ENCODE peak calls at places on chromosomes 6 and 20, in seven cellular contexts. One of them, this sample, is unnamed.

GRCh38 chr6:3500262-3501001 is 43.6 kb upstream of the SLC22A23 start:
- DNase-seq in GM03348: peak; percentile 65
- DNase-seq in stimulated activated CD8-positive, alpha-beta memory T cell treated with anti-CD3 and anti-CD28 coated beads, Interleukin-2, amount 100 ng/mL, for 1 hour: no peak
- DNase-seq in NB4: no peak
- DNase-seq in tibial artery: no peak
- DNase-seq in stimulated activated CD4-positive, alpha-beta T cell treated with anti-CD3 and anti-CD28 coated beads, Interleukin-4, amount 100 ng/mL, for 48 hours: no peak
- DNase-seq in activated T-cell treated with anti-CD3 and anti-CD28 coated beads for 1 hour: no peak
- DNase-seq in this sample: peak; percentile 34

GRCh38 chr20:650954-651353 is 2.0 kb downstream of the SRXN1 start:
- DNase-seq in GM03348: no peak
- DNase-seq in stimulated activated CD8-positive, alpha-beta memory T cell treated with anti-CD3 and anti-CD28 coated beads, Interleukin-2, amount 100 ng/mL, for 1 hour: no peak
- DNase-seq in NB4: peak; percentile 33
- DNase-seq in tibial artery: no peak
- DNase-seq in stimulated activated CD4-positive, alpha-beta T cell treated with anti-CD3 and anti-CD28 coated beads, Interleukin-4, amount 100 ng/mL, for 48 hours: no peak
- DNase-seq in activated T-cell treated with anti-CD3 and anti-CD28 coated beads for 1 hour: no peak
- DNase-seq in this sample: no peak

GRCh38 chr6:169899481-169900145 is 148.2 kb downstream of the ERMARD start:
- DNase-seq in GM03348: no peak
- DNase-seq in stimulated activated CD8-positive, alpha-beta memory T cell treated with anti-CD3 and anti-CD28 coated beads, Interleukin-2, amount 100 ng/mL, for 1 hour: no peak
- DNase-seq in NB4: no peak
- DNase-seq in tibial artery: no peak
- DNase-seq in stimulated activated CD4-positive, alpha-beta T cell treated with anti-CD3 and anti-CD28 coated beads, Interleukin-4, amount 100 ng/mL, for 48 hours: no peak
- DNase-seq in activated T-cell treated with anti-CD3 and anti-CD28 coated beads for 1 hour: no peak
- DNase-seq in this sample: no peak

GRCh38 chr6:71460933-71461332 is 172.3 kb downstream of the OGFRL1 start:
- DNase-seq in GM03348: peak; percentile 27
- DNase-seq in stimulated activated CD8-positive, alpha-beta memory T cell treated with anti-CD3 and anti-CD28 coated beads, Interleukin-2, amount 100 ng/mL, for 1 hour: no peak
- DNase-seq in NB4: no peak
- DNase-seq in tibial artery: no peak
- DNase-seq in stimulated activated CD4-positive, alpha-beta T cell treated with anti-CD3 and anti-CD28 coated beads, Interleukin-4, amount 100 ng/mL, for 48 hours: no peak
- DNase-seq in activated T-cell treated with anti-CD3 and anti-CD28 coated beads for 1 hour: no peak
- DNase-seq in this sample: no peak

GRCh38 chr20:297098-297924 is at the start of gene ZCCHC3:
- DNase-seq in GM03348: peak; percentile 92
- DNase-seq in stimulated activated CD8-positive, alpha-beta memory T cell treated with anti-CD3 and anti-CD28 coated beads, Interleukin-2, amount 100 ng/mL, for 1 hour: peak; percentile 66
- DNase-seq in NB4: peak; percentile 98
- DNase-seq in tibial artery: peak; percentile 83
- DNase-seq in stimulated activated CD4-positive, alpha-beta T cell treated with anti-CD3 and anti-CD28 coated beads, Interleukin-4, amount 100 ng/mL, for 48 hours: peak; percentile 76
- DNase-seq in activated T-cell treated with anti-CD3 and anti-CD28 coated beads for 1 hour: peak; percentile 73
- DNase-seq in this sample: peak; percentile 98

GRCh38 chr6:71665931-71666330 is 220.4 kb upstream of the RIMS1 start:
- DNase-seq in GM03348: no peak
- DNase-seq in stimulated activated CD8-positive, alpha-beta memory T cell treated with anti-CD3 and anti-CD28 coated beads, Interleukin-2, amount 100 ng/mL, for 1 hour: no peak
- DNase-seq in NB4: no peak
- DNase-seq in tibial artery: no peak
- DNase-seq in stimulated activated CD4-positive, alpha-beta T cell treated with anti-CD3 and anti-CD28 coated beads, Interleukin-4, amount 100 ng/mL, for 48 hours: no peak
- DNase-seq in activated T-cell treated with anti-CD3 and anti-CD28 coated beads for 1 hour: no peak
- DNase-seq in this sample: no peak

GRCh38 chr6:69907981-69908498 is 41.7 kb downstream of the COL19A1 start:
- DNase-seq in GM03348: no peak
- DNase-seq in stimulated activated CD8-positive, alpha-beta memory T cell treated with anti-CD3 and anti-CD28 coated beads, Interleukin-2, amount 100 ng/mL, for 1 hour: no peak
- DNase-seq in NB4: no peak
- DNase-seq in tibial artery: no peak
- DNase-seq in stimulated activated CD4-positive, alpha-beta T cell treated with anti-CD3 and anti-CD28 coated beads, Interleukin-4, amount 100 ng/mL, for 48 hours: no peak
- DNase-seq in activated T-cell treated with anti-CD3 and anti-CD28 coated beads for 1 hour: no peak
- DNase-seq in this sample: no peak

GRCh38 chr20:3720626-3721025 is 8.2 kb upstream of the SIGLEC1 start:
- DNase-seq in GM03348: no peak
- DNase-seq in stimulated activated CD8-positive, alpha-beta memory T cell treated with anti-CD3 and anti-CD28 coated beads, Interleukin-2, amount 100 ng/mL, for 1 hour: no peak
- DNase-seq in NB4: no peak
- DNase-seq in tibial artery: no peak
- DNase-seq in stimulated activated CD4-positive, alpha-beta T cell treated with anti-CD3 and anti-CD28 coated beads, Interleukin-4, amount 100 ng/mL, for 48 hours: no peak
- DNase-seq in activated T-cell treated with anti-CD3 and anti-CD28 coated beads for 1 hour: no peak
- DNase-seq in this sample: no peak

GRCh38 chr6:168418631-168419250 is 22.2 kb upstream of the SMOC2 start:
- DNase-seq in GM03348: no peak
- DNase-seq in stimulated activated CD8-positive, alpha-beta memory T cell treated with anti-CD3 and anti-CD28 coated beads, Interleukin-2, amount 100 ng/mL, for 1 hour: no peak
- DNase-seq in NB4: no peak
- DNase-seq in tibial artery: no peak
- DNase-seq in stimulated activated CD4-positive, alpha-beta T cell treated with anti-CD3 and anti-CD28 coated beads, Interleukin-4, amount 100 ng/mL, for 48 hours: no peak
- DNase-seq in activated T-cell treated with anti-CD3 and anti-CD28 coated beads for 1 hour: no peak
- DNase-seq in this sample: no peak

GRCh38 chr6:110875548-110876169 is 1.1 kb downstream of the AMD1 start:
- DNase-seq in GM03348: peak; percentile 47
- DNase-seq in stimulated activated CD8-positive, alpha-beta memory T cell treated with anti-CD3 and anti-CD28 coated beads, Interleukin-2, amount 100 ng/mL, for 1 hour: peak; percentile 44
- DNase-seq in NB4: peak; percentile 76
- DNase-seq in tibial artery: peak; percentile 45
- DNase-seq in stimulated activated CD4-positive, alpha-beta T cell treated with anti-CD3 and anti-CD28 coated beads, Interleukin-4, amount 100 ng/mL, for 48 hours: peak; percentile 41
- DNase-seq in activated T-cell treated with anti-CD3 and anti-CD28 coated beads for 1 hour: peak; percentile 54
- DNase-seq in this sample: peak; percentile 45

GRCh38 chr6:127748290-127748689 is 152.6 kb downstream of the THEMIS start:
- DNase-seq in GM03348: no peak
- DNase-seq in stimulated activated CD8-positive, alpha-beta memory T cell treated with anti-CD3 and anti-CD28 coated beads, Interleukin-2, amount 100 ng/mL, for 1 hour: no peak
- DNase-seq in NB4: no peak
- DNase-seq in tibial artery: no peak
- DNase-seq in stimulated activated CD4-positive, alpha-beta T cell treated with anti-CD3 and anti-CD28 coated beads, Interleukin-4, amount 100 ng/mL, for 48 hours: no peak
- DNase-seq in activated T-cell treated with anti-CD3 and anti-CD28 coated beads for 1 hour: no peak
- DNase-seq in this sample: no peak

GRCh38 chr6:51901766-51902165 is 185.6 kb downstream of the PKHD1 start:
- DNase-seq in GM03348: no peak
- DNase-seq in stimulated activated CD8-positive, alpha-beta memory T cell treated with anti-CD3 and anti-CD28 coated beads, Interleukin-2, amount 100 ng/mL, for 1 hour: no peak
- DNase-seq in NB4: no peak
- DNase-seq in tibial artery: no peak
- DNase-seq in stimulated activated CD4-positive, alpha-beta T cell treated with anti-CD3 and anti-CD28 coated beads, Interleukin-4, amount 100 ng/mL, for 48 hours: no peak
- DNase-seq in activated T-cell treated with anti-CD3 and anti-CD28 coated beads for 1 hour: no peak
- DNase-seq in this sample: no peak

GRCh38 chr6:6546318-6547110 is 42.0 kb upstream of the LY86 start:
- DNase-seq in GM03348: no peak
- DNase-seq in stimulated activated CD8-positive, alpha-beta memory T cell treated with anti-CD3 and anti-CD28 coated beads, Interleukin-2, amount 100 ng/mL, for 1 hour: no peak
- DNase-seq in NB4: peak; percentile 74
- DNase-seq in tibial artery: peak; percentile 36
- DNase-seq in stimulated activated CD4-positive, alpha-beta T cell treated with anti-CD3 and anti-CD28 coated beads, Interleukin-4, amount 100 ng/mL, for 48 hours: peak; percentile 10
- DNase-seq in activated T-cell treated with anti-CD3 and anti-CD28 coated beads for 1 hour: peak; percentile 5
- DNase-seq in this sample: no peak

GRCh38 chr20:52305843-52306242 is 114.3 kb upstream of the ZFP64 start:
- DNase-seq in GM03348: no peak
- DNase-seq in stimulated activated CD8-positive, alpha-beta memory T cell treated with anti-CD3 and anti-CD28 coated beads, Interleukin-2, amount 100 ng/mL, for 1 hour: no peak
- DNase-seq in NB4: no peak
- DNase-seq in tibial artery: no peak
- DNase-seq in stimulated activated CD4-positive, alpha-beta T cell treated with anti-CD3 and anti-CD28 coated beads, Interleukin-4, amount 100 ng/mL, for 48 hours: no peak
- DNase-seq in activated T-cell treated with anti-CD3 and anti-CD28 coated beads for 1 hour: no peak
- DNase-seq in this sample: no peak

GRCh38 chr20:33010133-33010504 is 2.6 kb downstream of the BPIFB2 start:
- DNase-seq in GM03348: no peak
- DNase-seq in stimulated activated CD8-positive, alpha-beta memory T cell treated with anti-CD3 and anti-CD28 coated beads, Interleukin-2, amount 100 ng/mL, for 1 hour: no peak
- DNase-seq in NB4: no peak
- DNase-seq in tibial artery: no peak
- DNase-seq in stimulated activated CD4-positive, alpha-beta T cell treated with anti-CD3 and anti-CD28 coated beads, Interleukin-4, amount 100 ng/mL, for 48 hours: no peak
- DNase-seq in activated T-cell treated with anti-CD3 and anti-CD28 coated beads for 1 hour: no peak
- DNase-seq in this sample: no peak

GRCh38 chr20:57648878-57649616 is 28.8 kb upstream of the ZBP1 start:
- DNase-seq in GM03348: peak; percentile 2
- DNase-seq in stimulated activated CD8-positive, alpha-beta memory T cell treated with anti-CD3 and anti-CD28 coated beads, Interleukin-2, amount 100 ng/mL, for 1 hour: no peak
- DNase-seq in NB4: no peak
- DNase-seq in tibial artery: no peak
- DNase-seq in stimulated activated CD4-positive, alpha-beta T cell treated with anti-CD3 and anti-CD28 coated beads, Interleukin-4, amount 100 ng/mL, for 48 hours: no peak
- DNase-seq in activated T-cell treated with anti-CD3 and anti-CD28 coated beads for 1 hour: no peak
- DNase-seq in this sample: no peak

GRCh38 chr20:56574531-56575142 is 41.6 kb downstream of the FAM209B start:
- DNase-seq in GM03348: no peak
- DNase-seq in stimulated activated CD8-positive, alpha-beta memory T cell treated with anti-CD3 and anti-CD28 coated beads, Interleukin-2, amount 100 ng/mL, for 1 hour: no peak
- DNase-seq in NB4: peak; percentile 12
- DNase-seq in tibial artery: no peak
- DNase-seq in stimulated activated CD4-positive, alpha-beta T cell treated with anti-CD3 and anti-CD28 coated beads, Interleukin-4, amount 100 ng/mL, for 48 hours: no peak
- DNase-seq in activated T-cell treated with anti-CD3 and anti-CD28 coated beads for 1 hour: no peak
- DNase-seq in this sample: no peak